ENCODE peak calls at places on chromosomes 6 and 20, in nine cellular contexts. One of them, this sample, is unnamed.

GRCh38 chr20:22341508-22341907 is 242.9 kb downstream of the FOXA2 start:
- DNase-seq in stimulated activated CD8-positive, alpha-beta memory T cell treated with anti-CD3 and anti-CD28 coated beads, Interleukin-4, amount 100 ng/mL, for 24 hours: no peak
- DNase-seq in NCI-H2081: no peak
- DNase-seq in activated CD4-positive, alpha-beta memory T cell treated with anti-CD3 and anti-CD28 coated beads for 36 hours: no peak
- DNase-seq in activated CD4-positive, alpha-beta T cell treated with anti-CD3 and anti-CD28 coated beads, Interleukin-2, amount 10 ng/mL, durations not matched to agents 7 days and 5 days: no peak
- DNase-seq in brain pericyte: no peak
- DNase-seq in GM13976: no peak
- DNase-seq in SJSA1: peak; percentile 62
- DNase-seq in upper lobe of right lung: no peak
- DNase-seq in this sample: no peak

GRCh38 chr20:3431109-3431508 is 23.6 kb upstream of the DNAAF9 start:
- DNase-seq in NCI-H2081: no peak
- DNase-seq in SJSA1: no peak
- DNase-seq in GM13976: no peak
- DNase-seq in upper lobe of right lung: no peak
- DNase-seq in brain pericyte: no peak
- DNase-seq in activated CD4-positive, alpha-beta memory T cell treated with anti-CD3 and anti-CD28 coated beads for 36 hours: no peak
- DNase-seq in activated CD4-positive, alpha-beta T cell treated with anti-CD3 and anti-CD28 coated beads, Interleukin-2, amount 10 ng/mL, durations not matched to agents 7 days and 5 days: no peak
- DNase-seq in stimulated activated CD8-positive, alpha-beta memory T cell treated with anti-CD3 and anti-CD28 coated beads, Interleukin-4, amount 100 ng/mL, for 24 hours: no peak
- DNase-seq in this sample: no peak

GRCh38 chr6:144379356-144379755 is 94.2 kb downstream of the UTRN start:
- DNase-seq in upper lobe of right lung: no peak
- DNase-seq in activated CD4-positive, alpha-beta T cell treated with anti-CD3 and anti-CD28 coated beads, Interleukin-2, amount 10 ng/mL, durations not matched to agents 7 days and 5 days: no peak
- DNase-seq in activated CD4-positive, alpha-beta memory T cell treated with anti-CD3 and anti-CD28 coated beads for 36 hours: peak; percentile 31
- DNase-seq in SJSA1: peak; percentile 31
- DNase-seq in brain pericyte: no peak
- DNase-seq in GM13976: no peak
- DNase-seq in NCI-H2081: no peak
- DNase-seq in stimulated activated CD8-positive, alpha-beta memory T cell treated with anti-CD3 and anti-CD28 coated beads, Interleukin-4, amount 100 ng/mL, for 24 hours: no peak
- DNase-seq in this sample: no peak

GRCh38 chr6:82268301-82268846 is 20.8 kb upstream of the IBTK start:
- DNase-seq in upper lobe of right lung: no peak
- DNase-seq in GM13976: no peak
- DNase-seq in activated CD4-positive, alpha-beta memory T cell treated with anti-CD3 and anti-CD28 coated beads for 36 hours: no peak
- DNase-seq in brain pericyte: no peak
- DNase-seq in activated CD4-positive, alpha-beta T cell treated with anti-CD3 and anti-CD28 coated beads, Interleukin-2, amount 10 ng/mL, durations not matched to agents 7 days and 5 days: no peak
- DNase-seq in stimulated activated CD8-positive, alpha-beta memory T cell treated with anti-CD3 and anti-CD28 coated beads, Interleukin-4, amount 100 ng/mL, for 24 hours: no peak
- DNase-seq in NCI-H2081: no peak
- DNase-seq in SJSA1: no peak
- DNase-seq in this sample: no peak

GRCh38 chr6:44071670-44072451 is 55.4 kb downstream of the MRPL14 start:
- DNase-seq in brain pericyte: no peak
- DNase-seq in upper lobe of right lung: no peak
- DNase-seq in NCI-H2081: no peak
- DNase-seq in SJSA1: peak; percentile 74
- DNase-seq in stimulated activated CD8-positive, alpha-beta memory T cell treated with anti-CD3 and anti-CD28 coated beads, Interleukin-4, amount 100 ng/mL, for 24 hours: no peak
- DNase-seq in GM13976: no peak
- DNase-seq in activated CD4-positive, alpha-beta T cell treated with anti-CD3 and anti-CD28 coated beads, Interleukin-2, amount 10 ng/mL, durations not matched to agents 7 days and 5 days: no peak
- DNase-seq in activated CD4-positive, alpha-beta memory T cell treated with anti-CD3 and anti-CD28 coated beads for 36 hours: no peak
- DNase-seq in this sample: no peak

GRCh38 chr6:44898296-44898930 is 429.7 kb upstream of the RUNX2 start:
- DNase-seq in activated CD4-positive, alpha-beta memory T cell treated with anti-CD3 and anti-CD28 coated beads for 36 hours: no peak
- DNase-seq in upper lobe of right lung: no peak
- DNase-seq in stimulated activated CD8-positive, alpha-beta memory T cell treated with anti-CD3 and anti-CD28 coated beads, Interleukin-4, amount 100 ng/mL, for 24 hours: no peak
- DNase-seq in GM13976: no peak
- DNase-seq in SJSA1: no peak
- DNase-seq in NCI-H2081: no peak
- DNase-seq in brain pericyte: no peak
- DNase-seq in activated CD4-positive, alpha-beta T cell treated with anti-CD3 and anti-CD28 coated beads, Interleukin-2, amount 10 ng/mL, durations not matched to agents 7 days and 5 days: no peak
- DNase-seq in this sample: no peak

GRCh38 chr6:39260451-39260850 is 31.2 kb upstream of the KCNK5 start:
- DNase-seq in activated CD4-positive, alpha-beta T cell treated with anti-CD3 and anti-CD28 coated beads, Interleukin-2, amount 10 ng/mL, durations not matched to agents 7 days and 5 days: no peak
- DNase-seq in activated CD4-positive, alpha-beta memory T cell treated with anti-CD3 and anti-CD28 coated beads for 36 hours: no peak
- DNase-seq in stimulated activated CD8-positive, alpha-beta memory T cell treated with anti-CD3 and anti-CD28 coated beads, Interleukin-4, amount 100 ng/mL, for 24 hours: no peak
- DNase-seq in upper lobe of right lung: no peak
- DNase-seq in SJSA1: no peak
- DNase-seq in GM13976: no peak
- DNase-seq in brain pericyte: no peak
- DNase-seq in NCI-H2081: no peak
- DNase-seq in this sample: no peak

GRCh38 chr6:115613488-115613887 is 447.2 kb downstream of the FRK start:
- DNase-seq in upper lobe of right lung: no peak
- DNase-seq in brain pericyte: peak; percentile 5
- DNase-seq in activated CD4-positive, alpha-beta T cell treated with anti-CD3 and anti-CD28 coated beads, Interleukin-2, amount 10 ng/mL, durations not matched to agents 7 days and 5 days: no peak
- DNase-seq in GM13976: no peak
- DNase-seq in activated CD4-positive, alpha-beta memory T cell treated with anti-CD3 and anti-CD28 coated beads for 36 hours: no peak
- DNase-seq in stimulated activated CD8-positive, alpha-beta memory T cell treated with anti-CD3 and anti-CD28 coated beads, Interleukin-4, amount 100 ng/mL, for 24 hours: no peak
- DNase-seq in SJSA1: peak; percentile 38
- DNase-seq in NCI-H2081: no peak
- DNase-seq in this sample: no peak

GRCh38 chr6:156773935-156774871 is 3.0 kb upstream of the ARID1B start:
- DNase-seq in activated CD4-positive, alpha-beta T cell treated with anti-CD3 and anti-CD28 coated beads, Interleukin-2, amount 10 ng/mL, durations not matched to agents 7 days and 5 days: no peak
- DNase-seq in GM13976: no peak
- DNase-seq in SJSA1: no peak
- DNase-seq in activated CD4-positive, alpha-beta memory T cell treated with anti-CD3 and anti-CD28 coated beads for 36 hours: no peak
- DNase-seq in upper lobe of right lung: no peak
- DNase-seq in NCI-H2081: no peak
- DNase-seq in stimulated activated CD8-positive, alpha-beta memory T cell treated with anti-CD3 and anti-CD28 coated beads, Interleukin-4, amount 100 ng/mL, for 24 hours: no peak
- DNase-seq in brain pericyte: no peak
- DNase-seq in this sample: no peak

GRCh38 chr20:54167909-54168872 is 5.6 kb downstream of the CYP24A1 start:
- DNase-seq in GM13976: no peak
- DNase-seq in stimulated activated CD8-positive, alpha-beta memory T cell treated with anti-CD3 and anti-CD28 coated beads, Interleukin-4, amount 100 ng/mL, for 24 hours: no peak
- DNase-seq in SJSA1: no peak
- DNase-seq in activated CD4-positive, alpha-beta T cell treated with anti-CD3 and anti-CD28 coated beads, Interleukin-2, amount 10 ng/mL, durations not matched to agents 7 days and 5 days: no peak
- DNase-seq in brain pericyte: no peak
- DNase-seq in NCI-H2081: no peak
- DNase-seq in activated CD4-positive, alpha-beta memory T cell treated with anti-CD3 and anti-CD28 coated beads for 36 hours: no peak
- DNase-seq in upper lobe of right lung: no peak
- DNase-seq in this sample: no peak

GRCh38 chr6:124953808-124954207 is 8.4 kb upstream of the RNF217 start:
- DNase-seq in GM13976: no peak
- DNase-seq in stimulated activated CD8-positive, alpha-beta memory T cell treated with anti-CD3 and anti-CD28 coated beads, Interleukin-4, amount 100 ng/mL, for 24 hours: no peak
- DNase-seq in SJSA1: no peak
- DNase-seq in activated CD4-positive, alpha-beta memory T cell treated with anti-CD3 and anti-CD28 coated beads for 36 hours: no peak
- DNase-seq in activated CD4-positive, alpha-beta T cell treated with anti-CD3 and anti-CD28 coated beads, Interleukin-2, amount 10 ng/mL, durations not matched to agents 7 days and 5 days: no peak
- DNase-seq in upper lobe of right lung: no peak
- DNase-seq in NCI-H2081: no peak
- DNase-seq in brain pericyte: no peak
- DNase-seq in this sample: no peak

GRCh38 chr6:169624785-169625184 is 77.0 kb downstream of the WDR27 start:
- DNase-seq in brain pericyte: no peak
- DNase-seq in SJSA1: no peak
- DNase-seq in upper lobe of right lung: no peak
- DNase-seq in GM13976: no peak
- DNase-seq in activated CD4-positive, alpha-beta memory T cell treated with anti-CD3 and anti-CD28 coated beads for 36 hours: no peak
- DNase-seq in NCI-H2081: no peak
- DNase-seq in stimulated activated CD8-positive, alpha-beta memory T cell treated with anti-CD3 and anti-CD28 coated beads, Interleukin-4, amount 100 ng/mL, for 24 hours: no peak
- DNase-seq in activated CD4-positive, alpha-beta T cell treated with anti-CD3 and anti-CD28 coated beads, Interleukin-2, amount 10 ng/mL, durations not matched to agents 7 days and 5 days: no peak
- DNase-seq in this sample: no peak

GRCh38 chr20:59984551-59984950 is 26.3 kb downstream of the CDH26 start:
- DNase-seq in activated CD4-positive, alpha-beta T cell treated with anti-CD3 and anti-CD28 coated beads, Interleukin-2, amount 10 ng/mL, durations not matched to agents 7 days and 5 days: no peak
- DNase-seq in NCI-H2081: no peak
- DNase-seq in SJSA1: no peak
- DNase-seq in activated CD4-positive, alpha-beta memory T cell treated with anti-CD3 and anti-CD28 coated beads for 36 hours: no peak
- DNase-seq in GM13976: no peak
- DNase-seq in stimulated activated CD8-positive, alpha-beta memory T cell treated with anti-CD3 and anti-CD28 coated beads, Interleukin-4, amount 100 ng/mL, for 24 hours: no peak
- DNase-seq in brain pericyte: no peak
- DNase-seq in upper lobe of right lung: no peak
- DNase-seq in this sample: no peak

GRCh38 chr20:15546624-15547023 is 1026.6 kb downstream of the KIF16B start:
- DNase-seq in stimulated activated CD8-positive, alpha-beta memory T cell treated with anti-CD3 and anti-CD28 coated beads, Interleukin-4, amount 100 ng/mL, for 24 hours: no peak
- DNase-seq in NCI-H2081: no peak
- DNase-seq in brain pericyte: no peak
- DNase-seq in GM13976: no peak
- DNase-seq in activated CD4-positive, alpha-beta memory T cell treated with anti-CD3 and anti-CD28 coated beads for 36 hours: no peak
- DNase-seq in activated CD4-positive, alpha-beta T cell treated with anti-CD3 and anti-CD28 coated beads, Interleukin-2, amount 10 ng/mL, durations not matched to agents 7 days and 5 days: no peak
- DNase-seq in SJSA1: no peak
- DNase-seq in upper lobe of right lung: no peak
- DNase-seq in this sample: no peak

GRCh38 chr6:18327621-18328548 is 59.3 kb upstream of the RNF144B start:
- DNase-seq in NCI-H2081: no peak
- DNase-seq in GM13976: no peak
- DNase-seq in activated CD4-positive, alpha-beta T cell treated with anti-CD3 and anti-CD28 coated beads, Interleukin-2, amount 10 ng/mL, durations not matched to agents 7 days and 5 days: no peak
- DNase-seq in activated CD4-positive, alpha-beta memory T cell treated with anti-CD3 and anti-CD28 coated beads for 36 hours: no peak
- DNase-seq in brain pericyte: no peak
- DNase-seq in upper lobe of right lung: peak; percentile 77
- DNase-seq in SJSA1: no peak
- DNase-seq in stimulated activated CD8-positive, alpha-beta memory T cell treated with anti-CD3 and anti-CD28 coated beads, Interleukin-4, amount 100 ng/mL, for 24 hours: no peak
- DNase-seq in this sample: no peak

GRCh38 chr6:31727034-31727716 is 1.9 kb downstream of the DDAH2 start:
- DNase-seq in NCI-H2081: no peak
- DNase-seq in GM13976: peak; percentile 84
- DNase-seq in stimulated activated CD8-positive, alpha-beta memory T cell treated with anti-CD3 and anti-CD28 coated beads, Interleukin-4, amount 100 ng/mL, for 24 hours: no peak
- DNase-seq in activated CD4-positive, alpha-beta T cell treated with anti-CD3 and anti-CD28 coated beads, Interleukin-2, amount 10 ng/mL, durations not matched to agents 7 days and 5 days: peak; percentile 47
- DNase-seq in activated CD4-positive, alpha-beta memory T cell treated with anti-CD3 and anti-CD28 coated beads for 36 hours: peak; percentile 37
- DNase-seq in upper lobe of right lung: no peak
- DNase-seq in SJSA1: no peak
- DNase-seq in brain pericyte: no peak
- DNase-seq in this sample: no peak

GRCh38 chr6:155629652-155630051 is 174.0 kb upstream of the NOX3 start:
- DNase-seq in brain pericyte: no peak
- DNase-seq in NCI-H2081: no peak
- DNase-seq in upper lobe of right lung: no peak
- DNase-seq in SJSA1: no peak
- DNase-seq in stimulated activated CD8-positive, alpha-beta memory T cell treated with anti-CD3 and anti-CD28 coated beads, Interleukin-4, amount 100 ng/mL, for 24 hours: no peak
- DNase-seq in activated CD4-positive, alpha-beta T cell treated with anti-CD3 and anti-CD28 coated beads, Interleukin-2, amount 10 ng/mL, durations not matched to agents 7 days and 5 days: no peak
- DNase-seq in GM13976: no peak
- DNase-seq in activated CD4-positive, alpha-beta memory T cell treated with anti-CD3 and anti-CD28 coated beads for 36 hours: no peak
- DNase-seq in this sample: no peak

GRCh38 chr6:21141616-21142303 is 451.8 kb upstream of the SOX4 start:
- DNase-seq in stimulated activated CD8-positive, alpha-beta memory T cell treated with anti-CD3 and anti-CD28 coated beads, Interleukin-4, amount 100 ng/mL, for 24 hours: no peak
- DNase-seq in activated CD4-positive, alpha-beta memory T cell treated with anti-CD3 and anti-CD28 coated beads for 36 hours: no peak
- DNase-seq in SJSA1: no peak
- DNase-seq in brain pericyte: no peak
- DNase-seq in upper lobe of right lung: no peak
- DNase-seq in NCI-H2081: no peak
- DNase-seq in GM13976: no peak
- DNase-seq in activated CD4-positive, alpha-beta T cell treated with anti-CD3 and anti-CD28 coated beads, Interleukin-2, amount 10 ng/mL, durations not matched to agents 7 days and 5 days: no peak
- DNase-seq in this sample: no peak

GRCh38 chr20:53751394-53752368 is 158.0 kb upstream of the ZNF217 start:
- DNase-seq in upper lobe of right lung: no peak
- DNase-seq in GM13976: no peak
- DNase-seq in NCI-H2081: no peak
- DNase-seq in activated CD4-positive, alpha-beta memory T cell treated with anti-CD3 and anti-CD28 coated beads for 36 hours: peak; percentile 53
- DNase-seq in stimulated activated CD8-positive, alpha-beta memory T cell treated with anti-CD3 and anti-CD28 coated beads, Interleukin-4, amount 100 ng/mL, for 24 hours: no peak
- DNase-seq in SJSA1: peak; percentile 58
- DNase-seq in brain pericyte: no peak
- DNase-seq in activated CD4-positive, alpha-beta T cell treated with anti-CD3 and anti-CD28 coated beads, Interleukin-2, amount 10 ng/mL, durations not matched to agents 7 days and 5 days: peak; percentile 68
- DNase-seq in this sample: peak; percentile 45

GRCh38 chr20:32823078-32823477 is 3.3 kb downstream of the MAPRE1 start:
- DNase-seq in upper lobe of right lung: no peak
- DNase-seq in SJSA1: peak; percentile 30
- DNase-seq in activated CD4-positive, alpha-beta memory T cell treated with anti-CD3 and anti-CD28 coated beads for 36 hours: peak; percentile 48
- DNase-seq in NCI-H2081: no peak
- DNase-seq in stimulated activated CD8-positive, alpha-beta memory T cell treated with anti-CD3 and anti-CD28 coated beads, Interleukin-4, amount 100 ng/mL, for 24 hours: no peak
- DNase-seq in brain pericyte: no peak
- DNase-seq in GM13976: no peak
- DNase-seq in activated CD4-positive, alpha-beta T cell treated with anti-CD3 and anti-CD28 coated beads, Interleukin-2, amount 10 ng/mL, durations not matched to agents 7 days and 5 days: no peak
- DNase-seq in this sample: no peak

GRCh38 chr6:37102299-37103168 is 67.4 kb upstream of the PIM1 start:
- DNase-seq in SJSA1: peak; percentile 90
- DNase-seq in GM13976: peak; percentile 81
- DNase-seq in stimulated activated CD8-positive, alpha-beta memory T cell treated with anti-CD3 and anti-CD28 coated beads, Interleukin-4, amount 100 ng/mL, for 24 hours: peak; percentile 53
- DNase-seq in activated CD4-positive, alpha-beta T cell treated with anti-CD3 and anti-CD28 coated beads, Interleukin-2, amount 10 ng/mL, durations not matched to agents 7 days and 5 days: peak; percentile 78
- DNase-seq in NCI-H2081: peak; percentile 98
- DNase-seq in upper lobe of right lung: peak; percentile 91
- DNase-seq in activated CD4-positive, alpha-beta memory T cell treated with anti-CD3 and anti-CD28 coated beads for 36 hours: peak; percentile 87
- DNase-seq in brain pericyte: peak; percentile 76
- DNase-seq in this sample: peak; percentile 81

GRCh38 chr6:159151266-159151855 is 17.8 kb upstream of the FNDC1 start:
- DNase-seq in activated CD4-positive, alpha-beta memory T cell treated with anti-CD3 and anti-CD28 coated beads for 36 hours: peak; percentile 64
- DNase-seq in GM13976: peak; percentile 63
- DNase-seq in NCI-H2081: peak; percentile 13
- DNase-seq in upper lobe of right lung: no peak
- DNase-seq in stimulated activated CD8-positive, alpha-beta memory T cell treated with anti-CD3 and anti-CD28 coated beads, Interleukin-4, amount 100 ng/mL, for 24 hours: peak; percentile 31
- DNase-seq in activated CD4-positive, alpha-beta T cell treated with anti-CD3 and anti-CD28 coated beads, Interleukin-2, amount 10 ng/mL, durations not matched to agents 7 days and 5 days: peak; percentile 35
- DNase-seq in SJSA1: peak; percentile 53
- DNase-seq in brain pericyte: peak; percentile 27
- DNase-seq in this sample: no peak

GRCh38 chr6:106369739-106370138 is 9.2 kb downstream of the CRYBG1 start:
- DNase-seq in stimulated activated CD8-positive, alpha-beta memory T cell treated with anti-CD3 and anti-CD28 coated beads, Interleukin-4, amount 100 ng/mL, for 24 hours: no peak
- DNase-seq in upper lobe of right lung: no peak
- DNase-seq in NCI-H2081: no peak
- DNase-seq in activated CD4-positive, alpha-beta T cell treated with anti-CD3 and anti-CD28 coated beads, Interleukin-2, amount 10 ng/mL, durations not matched to agents 7 days and 5 days: no peak
- DNase-seq in activated CD4-positive, alpha-beta memory T cell treated with anti-CD3 and anti-CD28 coated beads for 36 hours: no peak
- DNase-seq in brain pericyte: no peak
- DNase-seq in GM13976: no peak
- DNase-seq in SJSA1: no peak
- DNase-seq in this sample: no peak

GRCh38 chr6:107305391-107305790 is 154.0 kb downstream of the PDSS2 start:
- DNase-seq in stimulated activated CD8-positive, alpha-beta memory T cell treated with anti-CD3 and anti-CD28 coated beads, Interleukin-4, amount 100 ng/mL, for 24 hours: no peak
- DNase-seq in activated CD4-positive, alpha-beta T cell treated with anti-CD3 and anti-CD28 coated beads, Interleukin-2, amount 10 ng/mL, durations not matched to agents 7 days and 5 days: no peak
- DNase-seq in activated CD4-positive, alpha-beta memory T cell treated with anti-CD3 and anti-CD28 coated beads for 36 hours: no peak
- DNase-seq in brain pericyte: no peak
- DNase-seq in upper lobe of right lung: no peak
- DNase-seq in NCI-H2081: no peak
- DNase-seq in SJSA1: no peak
- DNase-seq in GM13976: no peak
- DNase-seq in this sample: no peak

GRCh38 chr6:72724545-72724944 is 102.7 kb downstream of the KCNQ5 start:
- DNase-seq in activated CD4-positive, alpha-beta memory T cell treated with anti-CD3 and anti-CD28 coated beads for 36 hours: no peak
- DNase-seq in stimulated activated CD8-positive, alpha-beta memory T cell treated with anti-CD3 and anti-CD28 coated beads, Interleukin-4, amount 100 ng/mL, for 24 hours: no peak
- DNase-seq in upper lobe of right lung: no peak
- DNase-seq in GM13976: peak; percentile 36
- DNase-seq in NCI-H2081: no peak
- DNase-seq in activated CD4-positive, alpha-beta T cell treated with anti-CD3 and anti-CD28 coated beads, Interleukin-2, amount 10 ng/mL, durations not matched to agents 7 days and 5 days: no peak
- DNase-seq in SJSA1: no peak
- DNase-seq in brain pericyte: no peak
- DNase-seq in this sample: no peak

GRCh38 chr20:56566621-56567020 is 33.6 kb downstream of the FAM209B start:
- DNase-seq in upper lobe of right lung: no peak
- DNase-seq in activated CD4-positive, alpha-beta T cell treated with anti-CD3 and anti-CD28 coated beads, Interleukin-2, amount 10 ng/mL, durations not matched to agents 7 days and 5 days: no peak
- DNase-seq in brain pericyte: no peak
- DNase-seq in NCI-H2081: no peak
- DNase-seq in stimulated activated CD8-positive, alpha-beta memory T cell treated with anti-CD3 and anti-CD28 coated beads, Interleukin-4, amount 100 ng/mL, for 24 hours: no peak
- DNase-seq in GM13976: no peak
- DNase-seq in activated CD4-positive, alpha-beta memory T cell treated with anti-CD3 and anti-CD28 coated beads for 36 hours: no peak
- DNase-seq in SJSA1: no peak
- DNase-seq in this sample: no peak

GRCh38 chr6:108707328-108707976 is 140.8 kb upstream of the ARMC2 start:
- DNase-seq in activated CD4-positive, alpha-beta memory T cell treated with anti-CD3 and anti-CD28 coated beads for 36 hours: no peak
- DNase-seq in activated CD4-positive, alpha-beta T cell treated with anti-CD3 and anti-CD28 coated beads, Interleukin-2, amount 10 ng/mL, durations not matched to agents 7 days and 5 days: no peak
- DNase-seq in NCI-H2081: no peak
- DNase-seq in upper lobe of right lung: no peak
- DNase-seq in SJSA1: no peak
- DNase-seq in brain pericyte: peak; percentile 85
- DNase-seq in stimulated activated CD8-positive, alpha-beta memory T cell treated with anti-CD3 and anti-CD28 coated beads, Interleukin-4, amount 100 ng/mL, for 24 hours: no peak
- DNase-seq in GM13976: no peak
- DNase-seq in this sample: no peak

GRCh38 chr6:33641144-33641543 is 20.0 kb downstream of the ITPR3 start:
- DNase-seq in stimulated activated CD8-positive, alpha-beta memory T cell treated with anti-CD3 and anti-CD28 coated beads, Interleukin-4, amount 100 ng/mL, for 24 hours: no peak
- DNase-seq in activated CD4-positive, alpha-beta memory T cell treated with anti-CD3 and anti-CD28 coated beads for 36 hours: no peak
- DNase-seq in SJSA1: no peak
- DNase-seq in GM13976: no peak
- DNase-seq in activated CD4-positive, alpha-beta T cell treated with anti-CD3 and anti-CD28 coated beads, Interleukin-2, amount 10 ng/mL, durations not matched to agents 7 days and 5 days: no peak
- DNase-seq in brain pericyte: no peak
- DNase-seq in upper lobe of right lung: no peak
- DNase-seq in NCI-H2081: no peak
- DNase-seq in this sample: no peak

GRCh38 chr6:129353067-129353466 is 356.9 kb downstream of the ARHGAP18 start:
- DNase-seq in upper lobe of right lung: no peak
- DNase-seq in activated CD4-positive, alpha-beta T cell treated with anti-CD3 and anti-CD28 coated beads, Interleukin-2, amount 10 ng/mL, durations not matched to agents 7 days and 5 days: no peak
- DNase-seq in NCI-H2081: no peak
- DNase-seq in stimulated activated CD8-positive, alpha-beta memory T cell treated with anti-CD3 and anti-CD28 coated beads, Interleukin-4, amount 100 ng/mL, for 24 hours: no peak
- DNase-seq in activated CD4-positive, alpha-beta memory T cell treated with anti-CD3 and anti-CD28 coated beads for 36 hours: no peak
- DNase-seq in GM13976: no peak
- DNase-seq in brain pericyte: no peak
- DNase-seq in SJSA1: no peak
- DNase-seq in this sample: no peak

GRCh38 chr6:156963712-156964700 is 186.8 kb downstream of the ARID1B start:
- DNase-seq in brain pericyte: no peak
- DNase-seq in GM13976: no peak
- DNase-seq in activated CD4-positive, alpha-beta memory T cell treated with anti-CD3 and anti-CD28 coated beads for 36 hours: peak; percentile 79
- DNase-seq in stimulated activated CD8-positive, alpha-beta memory T cell treated with anti-CD3 and anti-CD28 coated beads, Interleukin-4, amount 100 ng/mL, for 24 hours: no peak
- DNase-seq in activated CD4-positive, alpha-beta T cell treated with anti-CD3 and anti-CD28 coated beads, Interleukin-2, amount 10 ng/mL, durations not matched to agents 7 days and 5 days: no peak
- DNase-seq in SJSA1: peak; percentile 34
- DNase-seq in upper lobe of right lung: no peak
- DNase-seq in NCI-H2081: no peak
- DNase-seq in this sample: peak; percentile 12

GRCh38 chr6:144131248-144131709 is 19.0 kb upstream of the STX11 start:
- DNase-seq in SJSA1: peak; percentile 9
- DNase-seq in GM13976: no peak
- DNase-seq in stimulated activated CD8-positive, alpha-beta memory T cell treated with anti-CD3 and anti-CD28 coated beads, Interleukin-4, amount 100 ng/mL, for 24 hours: no peak
- DNase-seq in brain pericyte: no peak
- DNase-seq in activated CD4-positive, alpha-beta T cell treated with anti-CD3 and anti-CD28 coated beads, Interleukin-2, amount 10 ng/mL, durations not matched to agents 7 days and 5 days: no peak
- DNase-seq in NCI-H2081: no peak
- DNase-seq in upper lobe of right lung: no peak
- DNase-seq in activated CD4-positive, alpha-beta memory T cell treated with anti-CD3 and anti-CD28 coated beads for 36 hours: no peak
- DNase-seq in this sample: no peak

This sample was measured in NK-92 treated with Interleukin-12 subunit alpha and Interleukin-12 subunit beta, amount 100 ng/mL, for 24 hours.